ENCODE peak calls at places on chromosomes 13 and 19, in five cellular contexts. V is aorta, A is hepatocyte, Y is mucosa of descending colon, K is adrenal gland. D is an unnamed sample. For H3K4me1, the result is how much of the 10 kb centered on the place peaks cover.

GRCh38 chr19:58218899-58219298 is 9.8 kb upstream of the ZNF544 start:
- DNase-seq in V (no peak), K (no peak), Y (no peak), A (no peak), D (no peak)

GRCh38 chr19:50415661-50416033 is 3.1 kb upstream of the SPIB start:
- DNase-seq in Y (peak), A (no peak), V (no peak), K (peak), D (no peak)

GRCh38 chr13:100124265-100124664 is 35.4 kb downstream of the PCCA start:
- DNase-seq in A (no peak), V (no peak), Y (no peak), K (no peak), D (no peak)

GRCh38 chr13:77416666-77417212 is 89.8 kb upstream of the MYCBP2 start:
- DNase-seq in K (no peak), A (no peak), Y (no peak), V (no peak), D (no peak)

GRCh38 chr19:42176990-42177685 is 40.3 kb downstream of the DEDD2 start:
- DNase-seq in A (peak), K (peak), Y (peak), V (peak), D (peak)

GRCh38 chr19:6807291-6807690 is 34.8 kb downstream of the VAV1 start:
- DNase-seq in Y (no peak), V (no peak), A (no peak), K (no peak), D (no peak)

GRCh38 chr19:6236310-6237291 is 43.2 kb downstream of the MLLT1 start:
- DNase-seq in V (peak), Y (peak), K (peak), A (no peak), D (peak)

GRCh38 chr19:53158119-53158656 is 665 bp downstream of the ZNF347 start:
- DNase-seq in Y (peak), A (peak), K (peak), V (peak), D (peak)

GRCh38 chr13:23506821-23507210 is 63.4 kb upstream of the TNFRSF19 start:
- DNase-seq in A (peak), V (no peak), Y (no peak), K (no peak), D (peak)

GRCh38 chr13:110156186-110157065 is 150.5 kb downstream of the COL4A1 start:
- DNase-seq in A (no peak), K (no peak), V (no peak), Y (no peak), D (no peak)

GRCh38 chr13:94243551-94243950 is 235.9 kb downstream of the DCT start:
- DNase-seq in Y (no peak), K (no peak), V (no peak), A (no peak), D (no peak)

GRCh38 chr13:25732146-25732865 is 319.5 kb downstream of the SHISA2 start:
- DNase-seq in A (no peak), Y (no peak), V (no peak), K (no peak), D (no peak)

GRCh38 chr19:15323496-15324235 is 8.7 kb downstream of the BRD4 start:
- DNase-seq in A (peak), V (peak), Y (peak), K (peak), D (peak)

GRCh38 chr13:96090240-96091101 is 564 bp downstream of the HS6ST3 start:
- DNase-seq in Y (no peak), V (peak), K (no peak), A (peak), D (peak)

GRCh38 chr19:17605761-17606745 is 50.6 kb downstream of the COLGALT1 start:
- DNase-seq in V (peak), A (peak), K (peak), Y (peak), D (peak)

GRCh38 chr19:4847190-4847973 is 15.9 kb upstream of the TICAM1 start:
- DNase-seq in A (no peak), K (no peak), V (no peak), Y (no peak), D (no peak)

GRCh38 chr19:42198676-42199439 is 18.6 kb downstream of the DEDD2 start:
- DNase-seq in Y (peak), V (peak), A (no peak), K (no peak), D (no peak)

GRCh38 chr19:28316464-28316863 is 896.5 kb downstream of the UQCRFS1 start:
- DNase-seq in K (no peak), A (no peak), V (no peak), Y (no peak), D (no peak)

GRCh38 chr19:4639531-4640246 is 373 bp downstream of the TNFAIP8L1 start:
- DNase-seq in Y (peak), A (peak), V (no peak), K (peak), D (peak)

GRCh38 chr19:5832527-5833216 is 6.8 kb downstream of the FUT6 start:
- DNase-seq in K (no peak), A (no peak), V (no peak), Y (no peak), D (no peak)

GRCh38 chr13:76884167-76884566 is 2.0 kb downstream of the KCTD12 start:
- DNase-seq in K (peak), V (no peak), A (peak), Y (peak), D (peak)

GRCh38 chr13:106349080-106349841 is 186.2 kb downstream of the EFNB2 start:
- DNase-seq in A (peak), K (no peak), V (peak), Y (peak), D (no peak)

DNA sequence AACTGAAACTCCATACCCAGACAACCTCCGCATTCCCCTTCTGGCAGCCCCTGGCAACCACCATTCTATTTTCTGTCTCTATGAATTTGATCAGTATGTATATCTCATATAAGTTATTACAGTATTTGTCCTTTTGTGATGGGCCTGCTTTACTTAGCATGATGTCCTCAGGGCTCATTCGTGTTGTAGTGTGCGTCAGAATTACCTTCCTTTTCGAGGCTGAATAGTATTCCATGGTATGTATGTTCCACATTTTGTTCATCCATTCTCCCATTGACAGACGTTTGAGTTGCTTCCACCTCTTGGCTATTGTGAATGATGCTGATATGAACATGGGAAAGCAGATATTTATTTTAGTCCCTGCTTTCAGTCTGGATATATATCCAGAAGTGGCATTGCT is 5.0 kb downstream of the PLEKHF1 start:
- DNase-seq in Y (no peak), K (no peak), A (no peak), V (no peak), D (no peak)
- H3K4me1 ChIP-seq in Y (under half), K (under half), A (under half), V (under half), D (under half)

GRCh38 chr13:111217661-111218060 is 102.6 kb downstream of the ARHGEF7 start:
- DNase-seq in V (peak), A (no peak), K (peak), Y (no peak), D (no peak)

GRCh38 chr13:111219950-111220349 is 100.5 kb upstream of the TEX29 start:
- DNase-seq in A (no peak), V (no peak), K (no peak), Y (no peak), D (no peak)

GRCh38 chr13:111216166-111216960 is 101.3 kb downstream of the ARHGEF7 start:
- DNase-seq in K (no peak), A (peak), V (peak), Y (peak), D (no peak)

GRCh38 chr13:111215081-111216047 is 100.3 kb downstream of the ARHGEF7 start:
- DNase-seq in Y (no peak), A (no peak), V (no peak), K (no peak), D (no peak)

DNA sequence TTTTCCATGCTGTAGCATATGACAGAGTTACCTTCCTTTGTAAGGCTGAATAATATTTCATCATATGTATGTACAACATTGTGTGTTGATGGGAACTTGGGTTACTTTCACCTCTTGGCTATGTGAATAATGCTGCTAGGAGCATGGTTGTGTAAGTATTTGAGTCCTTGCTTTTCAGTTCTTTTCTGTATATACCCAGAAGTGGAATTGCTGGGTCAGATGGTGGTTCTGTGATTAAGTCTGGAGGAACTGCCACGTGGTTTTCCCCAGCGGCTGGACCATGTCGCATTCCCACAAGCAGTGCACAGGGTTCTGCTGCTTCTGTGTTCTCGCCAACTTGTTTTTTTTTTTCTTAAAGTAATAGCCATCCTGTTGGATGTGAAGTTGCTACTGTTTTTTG is 101.1 kb upstream of the TEX29 start:
- DNase-seq in A (no peak), Y (peak), V (peak), K (no peak), D (no peak)
- H3K4me1 ChIP-seq in A (under half), Y (under half), V (under half), K (under half), D (under half)

DNA sequence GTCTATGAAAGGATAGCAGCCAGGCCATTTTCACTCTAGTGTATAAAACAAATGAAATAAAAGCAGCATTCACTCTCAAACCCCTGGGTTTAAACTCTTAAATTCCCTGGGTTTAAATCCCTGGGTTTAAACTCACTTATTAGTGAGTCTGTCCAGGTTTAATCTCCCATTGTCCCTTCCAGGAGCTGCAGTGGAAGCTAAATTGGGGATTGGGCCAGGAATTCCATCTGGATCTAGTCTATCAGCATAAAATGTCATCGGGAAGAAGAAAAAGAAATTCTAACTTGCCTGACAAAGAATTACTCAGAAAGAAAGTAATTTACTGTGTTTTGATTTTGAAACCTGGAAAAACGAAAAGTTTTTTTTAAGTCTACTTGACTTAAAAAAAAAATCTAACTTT is 54.8 kb downstream of the FRY start:
- DNase-seq in K (no peak), Y (no peak), V (no peak), A (no peak), D (peak)
- H3K4me1 ChIP-seq in K (under half), Y (under half), V (under half), A (under half), D (under half)

GRCh38 chr13:114108141-114108761 is 24.2 kb downstream of the RASA3 start:
- DNase-seq in Y (peak), V (peak), A (no peak), K (no peak), D (peak)

GRCh38 chr13:114110091-114110829 is 22.2 kb downstream of the RASA3 start:
- DNase-seq in Y (no peak), V (peak), A (no peak), K (no peak), D (peak)

GRCh38 chr13:114109646-114110045 is 22.8 kb downstream of the RASA3 start:
- DNase-seq in K (no peak), A (no peak), V (peak), Y (no peak), D (peak)

GRCh38 chr13:114107686-114108081 is 24.7 kb downstream of the RASA3 start:
- DNase-seq in V (peak), Y (peak), K (no peak), A (no peak), D (peak)

DNA sequence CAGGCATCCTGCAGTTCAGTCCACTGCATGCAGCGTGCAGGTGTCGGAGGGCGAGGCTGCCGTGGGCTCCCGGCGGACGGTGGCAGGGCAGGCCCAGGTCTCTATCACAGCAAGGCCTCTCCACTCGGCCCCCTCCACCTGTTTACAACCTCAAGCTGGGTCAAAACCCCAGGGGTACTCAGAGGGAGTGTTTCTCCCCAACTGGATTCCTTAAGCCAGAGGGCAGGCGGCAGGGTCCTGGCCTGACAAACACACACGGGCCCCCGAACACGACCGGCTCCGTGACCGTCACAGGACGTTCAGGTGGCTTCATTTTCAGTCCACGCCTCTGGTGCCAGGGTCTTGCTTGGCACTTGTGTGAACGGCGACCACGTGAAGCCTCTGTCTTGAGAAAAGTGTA is 23.5 kb downstream of the RASA3 start:
- DNase-seq in A (no peak), V (peak), Y (peak), K (no peak), D (peak)
- H3K4me1 ChIP-seq in A (under half), V (under half), Y (under half), K (under half), D (under half)

GRCh38 chr13:114069376-114070097 is 62.9 kb downstream of the RASA3 start:
- DNase-seq in K (no peak), V (peak), Y (no peak), A (no peak), D (peak)

GRCh38 chr13:114067381-114067885 is 65.0 kb downstream of the RASA3 start:
- DNase-seq in Y (no peak), V (peak), K (no peak), A (no peak), D (no peak)

GRCh38 chr13:114070098-114070799 is 62.2 kb downstream of the RASA3 start:
- DNase-seq in V (peak), A (no peak), Y (no peak), K (no peak), D (peak)

GRCh38 chr13:114067886-114068722 is 64.3 kb downstream of the RASA3 start:
- DNase-seq in V (peak), A (no peak), Y (no peak), K (no peak), D (no peak)

DNA sequence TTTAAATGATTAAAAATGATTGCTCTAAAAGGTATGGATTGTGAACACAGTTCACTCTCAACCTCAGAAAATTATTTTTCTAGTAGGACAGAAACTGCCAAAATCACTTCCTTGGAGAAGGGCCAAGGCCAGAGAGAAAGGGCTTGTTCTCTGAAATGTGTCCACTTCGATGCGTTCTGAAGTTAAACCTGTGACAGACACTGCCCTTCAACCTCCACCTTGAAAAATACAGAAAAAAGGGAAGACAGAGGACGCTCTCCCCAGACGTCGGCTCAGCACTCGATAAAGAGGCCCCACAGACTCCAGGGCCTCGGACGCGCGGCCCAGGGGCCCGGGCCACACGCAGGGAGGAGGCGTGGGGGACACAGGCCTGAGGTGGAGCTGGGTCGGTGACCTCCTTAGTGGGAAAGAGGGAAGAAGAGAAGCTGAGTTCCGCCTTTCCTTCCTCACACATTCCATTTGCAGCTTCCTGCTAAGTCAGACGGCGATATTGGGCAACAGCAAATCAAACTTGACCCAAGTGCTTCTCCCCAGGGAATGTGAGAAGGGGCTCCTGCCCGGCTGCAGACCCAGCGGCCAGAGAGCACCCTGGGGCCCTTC is 63.6 kb downstream of the RASA3 start:
- DNase-seq in K (peak), A (no peak), Y (no peak), V (peak), D (peak)
- H3K4me1 ChIP-seq in K (under half), A (under half), Y (under half), V (under half), D (under half)

DNA sequence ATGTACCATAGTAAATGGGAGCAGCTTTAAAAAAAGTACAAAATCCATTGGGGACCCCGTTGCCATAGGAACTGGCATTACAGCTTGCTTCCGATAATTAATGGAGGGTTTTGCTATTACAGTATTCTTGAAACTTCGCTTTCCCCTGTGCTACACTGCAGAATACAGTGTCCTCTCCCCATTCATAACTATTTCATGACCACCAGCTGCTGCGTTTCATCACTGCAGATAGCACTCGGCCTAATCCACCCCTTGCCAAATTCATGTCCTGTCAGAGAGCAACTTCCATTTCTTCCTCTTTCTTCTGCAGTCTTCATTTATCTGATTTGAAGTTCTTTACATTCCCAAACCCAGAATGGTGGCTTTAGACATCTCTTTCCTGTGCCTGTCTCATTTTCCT is 110.3 kb downstream of the ZDHHC20 start:
- DNase-seq in K (no peak), A (no peak), Y (no peak), V (no peak), D (no peak)
- H3K4me1 ChIP-seq in K (under half), A (under half), Y (under half), V (under half), D (under half)

GRCh38 chr19:34187011-34187410 is 14.7 kb downstream of the LSM14A start:
- DNase-seq in Y (no peak), K (no peak), V (no peak), A (no peak), D (no peak)
- H3K4me1 ChIP-seq in Y (under half), K (under half), V (under half), A (under half), D (under half)

DNA sequence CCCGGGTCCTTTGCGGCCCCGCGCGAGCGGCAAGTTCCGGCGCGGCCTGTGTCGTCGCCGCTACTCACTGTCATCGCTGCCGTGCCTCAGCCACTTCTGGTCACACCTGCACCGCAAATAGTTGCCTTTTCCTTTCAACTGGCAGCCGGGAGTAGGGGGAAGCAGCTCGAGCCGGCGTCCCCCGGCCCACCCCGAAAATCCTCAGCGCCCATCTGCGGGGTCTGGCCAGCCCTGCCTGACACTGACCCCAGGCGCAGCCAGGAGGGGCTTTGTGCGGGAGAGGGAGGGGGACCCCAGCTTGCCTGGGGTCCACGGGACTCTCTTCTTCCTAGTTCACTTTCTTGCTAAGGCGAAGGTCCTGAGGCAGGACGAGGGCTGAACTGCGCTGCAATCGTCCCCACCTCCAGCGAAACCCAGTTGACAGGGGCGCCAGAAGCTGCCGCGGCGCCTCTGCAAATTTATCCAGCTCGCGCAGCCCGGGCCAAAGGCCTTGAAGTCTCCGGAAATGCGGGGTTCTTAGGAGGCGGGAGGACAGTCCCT is 1.7 kb downstream of the PDX1 start:
- DNase-seq in V (no peak), Y (no peak), A (no peak), K (no peak), D (no peak)
- H3K4me1 ChIP-seq in V (under half), Y (under half), A (under half), K (under half), D (under half)

D was measured in uterus.